ENCODE peak calls at places on chromosomes 7 and 10, in ten cellular contexts. One of them, this sample, is unnamed.

GRCh38 chr7:129950191-129950940 is 2.4 kb downstream of the UBE2H start:
- DNase-seq in nucleus accumbens: no peak
- DNase-seq in esophagus muscularis mucosa: no peak
- DNase-seq in left colon: no peak
- DNase-seq in activated CD4-positive, alpha-beta T cell treated with anti-CD3 and anti-CD28 coated beads for 24 hours: no peak
- DNase-seq in RPMI7951: no peak
- DNase-seq in right lobe of liver: no peak
- DNase-seq in osteoblast: peak
- DNase-seq in esophagus squamous epithelium: no peak
- DNase-seq in spleen: no peak
- DNase-seq in this sample: no peak

GRCh38 chr10:71634531-71635164 is 84.9 kb downstream of the C10orf105 start:
- DNase-seq in nucleus accumbens: no peak
- DNase-seq in right lobe of liver: peak
- DNase-seq in esophagus muscularis mucosa: no peak
- DNase-seq in osteoblast: peak
- DNase-seq in left colon: peak
- DNase-seq in RPMI7951: no peak
- DNase-seq in spleen: no peak
- DNase-seq in esophagus squamous epithelium: no peak
- DNase-seq in activated CD4-positive, alpha-beta T cell treated with anti-CD3 and anti-CD28 coated beads for 24 hours: no peak
- DNase-seq in this sample: no peak

GRCh38 chr7:77627307-77627671 is 69.0 kb upstream of the RSBN1L start:
- DNase-seq in nucleus accumbens: no peak
- DNase-seq in osteoblast: no peak
- DNase-seq in spleen: no peak
- DNase-seq in left colon: no peak
- DNase-seq in esophagus squamous epithelium: no peak
- DNase-seq in esophagus muscularis mucosa: no peak
- DNase-seq in RPMI7951: no peak
- DNase-seq in activated CD4-positive, alpha-beta T cell treated with anti-CD3 and anti-CD28 coated beads for 24 hours: no peak
- DNase-seq in right lobe of liver: no peak
- DNase-seq in this sample: no peak

GRCh38 chr10:95467162-95467599 is 94.0 kb downstream of the SORBS1 start:
- DNase-seq in esophagus muscularis mucosa: no peak
- DNase-seq in nucleus accumbens: no peak
- DNase-seq in osteoblast: no peak
- DNase-seq in left colon: peak
- DNase-seq in spleen: no peak
- DNase-seq in RPMI7951: peak
- DNase-seq in esophagus squamous epithelium: no peak
- DNase-seq in activated CD4-positive, alpha-beta T cell treated with anti-CD3 and anti-CD28 coated beads for 24 hours: no peak
- DNase-seq in right lobe of liver: no peak
- DNase-seq in this sample: no peak

GRCh38 chr7:46100521-46100920 is 179.4 kb upstream of the IGFBP3 start:
- DNase-seq in right lobe of liver: no peak
- DNase-seq in esophagus muscularis mucosa: no peak
- DNase-seq in RPMI7951: no peak
- DNase-seq in spleen: no peak
- DNase-seq in osteoblast: no peak
- DNase-seq in activated CD4-positive, alpha-beta T cell treated with anti-CD3 and anti-CD28 coated beads for 24 hours: no peak
- DNase-seq in left colon: no peak
- DNase-seq in esophagus squamous epithelium: no peak
- DNase-seq in nucleus accumbens: no peak
- DNase-seq in this sample: no peak

GRCh38 chr7:102169651-102170416 is 116.8 kb upstream of the SH2B2 start:
- DNase-seq in RPMI7951: peak
- DNase-seq in spleen: no peak
- DNase-seq in left colon: no peak
- DNase-seq in activated CD4-positive, alpha-beta T cell treated with anti-CD3 and anti-CD28 coated beads for 24 hours: no peak
- DNase-seq in esophagus squamous epithelium: no peak
- DNase-seq in right lobe of liver: no peak
- DNase-seq in osteoblast: no peak
- DNase-seq in nucleus accumbens: no peak
- DNase-seq in esophagus muscularis mucosa: no peak
- DNase-seq in this sample: peak

GRCh38 chr7:5595545-5596045 is 172.0 kb upstream of the TNRC18 start:
- DNase-seq in esophagus muscularis mucosa: no peak
- DNase-seq in nucleus accumbens: no peak
- DNase-seq in esophagus squamous epithelium: no peak
- DNase-seq in left colon: no peak
- DNase-seq in osteoblast: peak
- DNase-seq in RPMI7951: peak
- DNase-seq in activated CD4-positive, alpha-beta T cell treated with anti-CD3 and anti-CD28 coated beads for 24 hours: no peak
- DNase-seq in right lobe of liver: no peak
- DNase-seq in spleen: no peak
- DNase-seq in this sample: no peak

GRCh38 chr7:107563761-107564552 is at the start of the genes COG5 and DUS4L:
- DNase-seq in spleen: peak
- DNase-seq in esophagus squamous epithelium: peak
- DNase-seq in right lobe of liver: peak
- DNase-seq in RPMI7951: peak
- DNase-seq in nucleus accumbens: peak
- DNase-seq in left colon: peak
- DNase-seq in esophagus muscularis mucosa: peak
- DNase-seq in activated CD4-positive, alpha-beta T cell treated with anti-CD3 and anti-CD28 coated beads for 24 hours: peak
- DNase-seq in osteoblast: peak
- DNase-seq in this sample: peak

GRCh38 chr7:46853451-46853850 is 728.5 kb downstream of the TNS3 start:
- DNase-seq in esophagus muscularis mucosa: no peak
- DNase-seq in RPMI7951: peak
- DNase-seq in activated CD4-positive, alpha-beta T cell treated with anti-CD3 and anti-CD28 coated beads for 24 hours: no peak
- DNase-seq in spleen: no peak
- DNase-seq in left colon: no peak
- DNase-seq in esophagus squamous epithelium: no peak
- DNase-seq in nucleus accumbens: no peak
- DNase-seq in right lobe of liver: no peak
- DNase-seq in osteoblast: peak
- DNase-seq in this sample: no peak

GRCh38 chr7:30844483-30844874 is 67.2 kb upstream of the AQP1 start:
- DNase-seq in esophagus squamous epithelium: no peak
- DNase-seq in spleen: peak
- DNase-seq in activated CD4-positive, alpha-beta T cell treated with anti-CD3 and anti-CD28 coated beads for 24 hours: no peak
- DNase-seq in RPMI7951: no peak
- DNase-seq in left colon: no peak
- DNase-seq in nucleus accumbens: no peak
- DNase-seq in right lobe of liver: no peak
- DNase-seq in esophagus muscularis mucosa: no peak
- DNase-seq in osteoblast: no peak
- DNase-seq in this sample: no peak

GRCh38 chr7:82166666-82167065 is 276.9 kb downstream of the CACNA2D1 start:
- DNase-seq in osteoblast: no peak
- DNase-seq in esophagus muscularis mucosa: no peak
- DNase-seq in RPMI7951: no peak
- DNase-seq in esophagus squamous epithelium: no peak
- DNase-seq in right lobe of liver: no peak
- DNase-seq in spleen: no peak
- DNase-seq in nucleus accumbens: no peak
- DNase-seq in left colon: no peak
- DNase-seq in activated CD4-positive, alpha-beta T cell treated with anti-CD3 and anti-CD28 coated beads for 24 hours: no peak
- DNase-seq in this sample: peak

This sample was measured in NCI-H748 treated with DMSO at 0.1 percent for 48 hours.